ENCODE peak calls at places on chromosomes 1 and 21, in nine cellular contexts. One of them, this sample, is unnamed.

GRCh38 chr1:175129997-175130648 is 62.5 kb downstream of the KIAA0040 start:
- DNase-seq in sigmoid colon: no peak
- DNase-seq in thyroid gland: no peak
- DNase-seq in NB4: peak; percentile 72
- DNase-seq in A549: no peak
- DNase-seq in HCT116: no peak
- DNase-seq in ovary: no peak
- DNase-seq in body of pancreas: no peak
- DNase-seq in prostate gland: no peak
- DNase-seq in this sample: no peak

GRCh38 chr21:41825216-41825615 is 53.9 kb downstream of the PRDM15 start:
- DNase-seq in sigmoid colon: no peak
- DNase-seq in thyroid gland: no peak
- DNase-seq in NB4: no peak
- DNase-seq in A549: no peak
- DNase-seq in HCT116: no peak
- DNase-seq in ovary: no peak
- DNase-seq in body of pancreas: no peak
- DNase-seq in prostate gland: no peak
- DNase-seq in this sample: no peak

GRCh38 chr21:46182548-46183336 is 1.5 kb downstream of the SPATC1L start:
- DNase-seq in sigmoid colon: peak; percentile 71
- DNase-seq in thyroid gland: no peak
- DNase-seq in NB4: no peak
- DNase-seq in A549: no peak
- DNase-seq in HCT116: no peak
- DNase-seq in ovary: peak; percentile 71
- DNase-seq in body of pancreas: no peak
- DNase-seq in prostate gland: no peak
- DNase-seq in this sample: peak; percentile 81

GRCh38 chr1:24724345-24725208 is 20.7 kb upstream of the CLIC4 start:
- DNase-seq in sigmoid colon: no peak
- DNase-seq in thyroid gland: no peak
- DNase-seq in NB4: no peak
- DNase-seq in A549: peak; percentile 85
- DNase-seq in HCT116: peak; percentile 84
- DNase-seq in ovary: peak; percentile 63
- DNase-seq in body of pancreas: no peak
- DNase-seq in prostate gland: no peak
- DNase-seq in this sample: peak; percentile 72

GRCh38 chr21:17264182-17264581 is 248.7 kb upstream of the CXADR start:
- DNase-seq in sigmoid colon: no peak
- DNase-seq in thyroid gland: no peak
- DNase-seq in NB4: no peak
- DNase-seq in A549: no peak
- DNase-seq in HCT116: no peak
- DNase-seq in ovary: no peak
- DNase-seq in body of pancreas: no peak
- DNase-seq in prostate gland: no peak
- DNase-seq in this sample: no peak

GRCh38 chr1:151408891-151409290 is 9.5 kb downstream of the PSMB4 start:
- DNase-seq in sigmoid colon: no peak
- DNase-seq in thyroid gland: no peak
- DNase-seq in NB4: no peak
- DNase-seq in A549: no peak
- DNase-seq in HCT116: no peak
- DNase-seq in ovary: no peak
- DNase-seq in body of pancreas: no peak
- DNase-seq in prostate gland: no peak
- DNase-seq in this sample: no peak

GRCh38 chr1:199669916-199670315 is 357.6 kb upstream of the NR5A2 start:
- DNase-seq in sigmoid colon: no peak
- DNase-seq in thyroid gland: no peak
- DNase-seq in NB4: no peak
- DNase-seq in A549: no peak
- DNase-seq in HCT116: no peak
- DNase-seq in ovary: no peak
- DNase-seq in body of pancreas: no peak
- DNase-seq in prostate gland: no peak
- DNase-seq in this sample: no peak

GRCh38 chr1:22712502-22713271 is 2.0 kb downstream of the EPHB2 start:
- DNase-seq in sigmoid colon: no peak
- DNase-seq in thyroid gland: no peak
- DNase-seq in NB4: peak; percentile 86
- DNase-seq in A549: no peak
- DNase-seq in HCT116: no peak
- DNase-seq in ovary: no peak
- DNase-seq in body of pancreas: no peak
- DNase-seq in prostate gland: no peak
- DNase-seq in this sample: no peak

GRCh38 chr1:166080965-166081870 is 85.6 kb downstream of the FAM78B start:
- DNase-seq in sigmoid colon: no peak
- DNase-seq in thyroid gland: no peak
- DNase-seq in NB4: peak; percentile 26
- DNase-seq in A549: no peak
- DNase-seq in HCT116: no peak
- DNase-seq in ovary: no peak
- DNase-seq in body of pancreas: no peak
- DNase-seq in prostate gland: no peak
- DNase-seq in this sample: no peak

GRCh38 chr1:77858725-77859124 is 29.7 kb upstream of the NEXN start:
- DNase-seq in sigmoid colon: no peak
- DNase-seq in thyroid gland: no peak
- DNase-seq in NB4: no peak
- DNase-seq in A549: no peak
- DNase-seq in HCT116: no peak
- DNase-seq in ovary: no peak
- DNase-seq in body of pancreas: no peak
- DNase-seq in prostate gland: no peak
- DNase-seq in this sample: no peak

GRCh38 chr1:2801535-2802291 is at the start of gene TTC34:
- DNase-seq in sigmoid colon: peak; percentile 61
- DNase-seq in thyroid gland: no peak
- DNase-seq in NB4: peak; percentile 69
- DNase-seq in A549: peak; percentile 47
- DNase-seq in HCT116: peak; percentile 36
- DNase-seq in ovary: no peak
- DNase-seq in body of pancreas: peak; percentile 19
- DNase-seq in prostate gland: no peak
- DNase-seq in this sample: peak; percentile 68

GRCh38 chr1:61109910-61110309 is 27.5 kb downstream of the NFIA start:
- DNase-seq in sigmoid colon: no peak
- DNase-seq in thyroid gland: no peak
- DNase-seq in NB4: no peak
- DNase-seq in A549: no peak
- DNase-seq in HCT116: no peak
- DNase-seq in ovary: no peak
- DNase-seq in body of pancreas: no peak
- DNase-seq in prostate gland: no peak
- DNase-seq in this sample: no peak

GRCh38 chr1:203188686-203189232 is 2.3 kb upstream of the CHI3L1 start:
- DNase-seq in sigmoid colon: peak; percentile 3
- DNase-seq in thyroid gland: no peak
- DNase-seq in NB4: peak; percentile 58
- DNase-seq in A549: no peak
- DNase-seq in HCT116: no peak
- DNase-seq in ovary: no peak
- DNase-seq in body of pancreas: no peak
- DNase-seq in prostate gland: no peak
- DNase-seq in this sample: no peak

GRCh38 chr1:147812799-147813198 is 52.4 kb upstream of the GJA5 start:
- DNase-seq in sigmoid colon: no peak
- DNase-seq in thyroid gland: no peak
- DNase-seq in NB4: no peak
- DNase-seq in A549: no peak
- DNase-seq in HCT116: no peak
- DNase-seq in ovary: no peak
- DNase-seq in body of pancreas: no peak
- DNase-seq in prostate gland: no peak
- DNase-seq in this sample: no peak

GRCh38 chr1:24554714-24555113 is 1.2 kb upstream of the NCMAP start:
- DNase-seq in sigmoid colon: no peak
- DNase-seq in thyroid gland: no peak
- DNase-seq in NB4: no peak
- DNase-seq in A549: no peak
- DNase-seq in HCT116: no peak
- DNase-seq in ovary: no peak
- DNase-seq in body of pancreas: no peak
- DNase-seq in prostate gland: no peak
- DNase-seq in this sample: no peak

GRCh38 chr1:117271129-117271528 is 60.4 kb upstream of the VTCN1 start:
- DNase-seq in sigmoid colon: no peak
- DNase-seq in thyroid gland: no peak
- DNase-seq in NB4: no peak
- DNase-seq in A549: no peak
- DNase-seq in HCT116: no peak
- DNase-seq in ovary: no peak
- DNase-seq in body of pancreas: no peak
- DNase-seq in prostate gland: no peak
- DNase-seq in this sample: no peak

DNA sequence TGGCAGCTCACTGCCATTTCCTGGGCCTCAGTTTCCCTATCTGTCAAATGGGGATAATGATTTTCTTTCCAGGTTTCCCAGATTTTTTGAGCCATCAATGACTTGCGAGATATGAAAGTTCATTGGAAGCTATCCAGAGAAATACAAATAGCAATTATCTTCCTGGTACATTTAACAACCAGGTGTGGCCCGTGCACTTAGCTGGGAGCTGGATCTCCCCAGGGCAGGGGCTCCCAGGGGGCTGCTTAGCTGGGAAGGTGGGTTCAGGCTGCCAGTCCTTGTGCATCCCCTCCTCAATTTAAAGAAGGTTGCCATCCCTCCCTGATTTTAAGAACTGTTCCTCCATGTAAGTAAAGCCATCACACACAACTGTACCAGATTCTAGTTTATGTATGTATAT is 3.6 kb upstream of the TMEM54 start:
- DNase-seq in sigmoid colon: peak; percentile 27
- DNase-seq in thyroid gland: no peak
- DNase-seq in NB4: no peak
- DNase-seq in A549: no peak
- DNase-seq in HCT116: no peak
- DNase-seq in ovary: no peak
- DNase-seq in body of pancreas: no peak
- DNase-seq in prostate gland: no peak
- DNase-seq in this sample: no peak
- TF ChIP-seq POLR2A in sigmoid colon: no peak
- TF ChIP-seq POLR2A in thyroid gland: no peak
- TF ChIP-seq POLR2A in NB4: no peak
- TF ChIP-seq POLR2A in A549: no peak
- TF ChIP-seq POLR2A in HCT116: no peak
- TF ChIP-seq POLR2A in ovary: no peak
- TF ChIP-seq POLR2A in body of pancreas: no peak
- TF ChIP-seq POLR2A in prostate gland: no peak
- TF ChIP-seq POLR2A in this sample: no peak

DNA sequence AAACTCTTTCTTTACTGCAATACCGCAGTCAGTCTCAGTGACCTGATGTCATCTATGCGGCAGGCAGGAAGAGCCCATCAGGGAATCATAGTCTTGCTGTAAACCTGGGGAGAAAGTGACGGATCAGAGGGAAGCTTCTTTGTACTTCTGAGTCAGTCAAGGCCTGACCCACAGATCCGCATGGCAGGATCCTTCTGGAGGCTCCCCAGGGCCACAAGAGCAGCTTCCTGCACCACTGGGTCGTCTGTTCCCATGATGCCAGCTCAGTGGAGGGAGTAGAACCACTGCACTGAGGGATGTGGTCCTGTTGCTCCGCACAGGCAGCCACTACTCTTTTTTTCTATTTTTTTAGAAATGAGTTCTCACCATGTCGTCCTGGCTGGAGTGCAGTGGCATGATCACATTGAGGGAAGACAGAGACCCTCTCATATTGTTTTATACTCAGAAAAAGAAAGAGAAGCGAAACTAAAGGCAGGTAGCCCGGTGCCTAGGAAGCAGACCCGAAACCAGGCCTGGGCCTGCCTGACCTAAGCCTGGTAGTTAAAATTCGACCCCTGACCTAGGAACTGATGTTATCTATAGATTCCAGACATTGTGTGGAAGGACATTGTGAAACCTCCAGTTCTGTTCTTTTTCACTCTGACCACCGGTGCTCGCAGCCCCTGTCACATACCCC is 6.3 kb upstream of the ERVH48-1 start:
- DNase-seq in sigmoid colon: no peak
- DNase-seq in thyroid gland: no peak
- DNase-seq in NB4: no peak
- DNase-seq in A549: no peak
- DNase-seq in HCT116: no peak
- DNase-seq in ovary: no peak
- DNase-seq in body of pancreas: no peak
- DNase-seq in prostate gland: no peak
- DNase-seq in this sample: no peak
- H3K4me3 ChIP-seq in sigmoid colon: no peak overlapping the region
- H3K4me3 ChIP-seq in thyroid gland: no peak overlapping the region
- H3K4me3 ChIP-seq in NB4: no peak overlapping the region
- H3K4me3 ChIP-seq in A549: no peak overlapping the region
- H3K4me3 ChIP-seq in HCT116: no peak overlapping the region
- H3K4me3 ChIP-seq in ovary: no peak overlapping the region
- H3K4me3 ChIP-seq in body of pancreas: no peak overlapping the region
- H3K4me3 ChIP-seq in prostate gland: no peak overlapping the region
- H3K4me3 ChIP-seq in this sample: no peak overlapping the region

GRCh38 chr1:150280138-150280707 is 2.1 kb upstream of the CIART start:
- DNase-seq in sigmoid colon: no peak
- DNase-seq in thyroid gland: no peak
- DNase-seq in NB4: no peak
- DNase-seq in A549: no peak
- DNase-seq in HCT116: no peak
- DNase-seq in ovary: no peak
- DNase-seq in body of pancreas: no peak
- DNase-seq in prostate gland: no peak
- DNase-seq in this sample: no peak
- TF ChIP-seq POLR2A in sigmoid colon: no peak
- TF ChIP-seq POLR2A in thyroid gland: no peak
- TF ChIP-seq POLR2A in NB4: no peak
- TF ChIP-seq POLR2A in A549: no peak
- TF ChIP-seq POLR2A in HCT116: no peak
- TF ChIP-seq POLR2A in ovary: no peak
- TF ChIP-seq POLR2A in body of pancreas: no peak
- TF ChIP-seq POLR2A in prostate gland: no peak
- TF ChIP-seq POLR2A in this sample: no peak

DNA sequence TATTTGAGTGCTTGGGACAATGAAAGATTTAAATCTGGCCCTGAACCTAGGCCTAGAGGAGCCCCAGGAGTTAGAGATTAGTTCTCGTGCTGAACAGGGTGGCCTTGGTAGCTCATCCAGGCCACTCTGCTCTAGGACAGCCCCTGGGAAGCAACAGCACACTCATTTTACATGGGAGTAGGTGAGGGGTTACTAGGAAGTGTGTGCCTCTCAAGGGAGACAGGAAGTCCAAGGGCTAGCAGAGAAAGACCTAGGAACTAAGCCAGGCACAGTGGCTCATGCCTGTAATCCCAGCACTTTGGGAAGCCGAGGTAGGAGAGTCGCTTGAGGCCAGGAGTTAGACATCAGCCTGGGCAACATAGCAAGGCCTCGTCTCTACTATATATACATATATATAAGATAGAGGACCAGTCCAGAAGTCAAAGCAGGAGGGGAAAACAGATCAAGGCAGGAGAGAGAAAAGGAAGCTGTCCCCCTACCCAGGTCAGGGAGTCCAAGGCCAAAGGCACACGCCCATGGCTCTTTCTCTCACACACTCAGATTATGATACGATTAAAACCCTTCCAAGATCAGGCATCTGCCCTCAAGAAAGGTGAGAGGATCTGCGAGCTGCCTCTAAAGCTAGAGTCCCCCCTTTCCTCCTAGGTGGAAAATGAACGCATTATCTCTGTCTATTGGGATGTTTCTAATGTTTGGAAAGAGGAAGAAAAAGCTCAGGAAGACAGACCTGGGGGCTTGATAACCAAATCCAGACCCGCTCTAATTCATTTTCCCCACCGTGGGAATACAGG is 7.8 kb downstream of the PAFAH2 start:
- DNase-seq in sigmoid colon: no peak
- DNase-seq in thyroid gland: no peak
- DNase-seq in NB4: no peak
- DNase-seq in A549: no peak
- DNase-seq in HCT116: no peak
- DNase-seq in ovary: no peak
- DNase-seq in body of pancreas: no peak
- DNase-seq in prostate gland: no peak
- DNase-seq in this sample: no peak
- H3K4me3 ChIP-seq in sigmoid colon: no peak overlapping the region
- H3K4me3 ChIP-seq in thyroid gland: no peak overlapping the region
- H3K4me3 ChIP-seq in NB4: no peak overlapping the region
- H3K4me3 ChIP-seq in A549: no peak overlapping the region
- H3K4me3 ChIP-seq in HCT116: no peak overlapping the region
- H3K4me3 ChIP-seq in ovary: no peak overlapping the region
- H3K4me3 ChIP-seq in body of pancreas: no peak overlapping the region
- H3K4me3 ChIP-seq in prostate gland: no peak overlapping the region
- H3K4me3 ChIP-seq in this sample: no peak overlapping the region

This sample was measured in testis.